ENCODE peak calls at places on chromosomes 4 and X, in five cellular contexts. U is C1 segment of cervical spinal cord, Y is lower leg skin, Z is fibroblast of mammary gland, B is EH. L is an unnamed sample.

GRCh38 chr4:159026329-159026728 is 76.5 kb upstream of the RAPGEF2 start:
- DNase-seq in U (no peak), Y (no peak), Z (no peak), B (no peak), L (no peak)

GRCh38 chrX:13495232-13495631 is 74.2 kb upstream of the EGFL6 start:
- DNase-seq in U (no peak), Y (no peak), Z (peak), B (no peak), L (no peak)

GRCh38 chr4:113636438-113636818 is 125.1 kb downstream of the CAMK2D start:
- DNase-seq in U (no peak), Y (no peak), Z (no peak), B (no peak), L (no peak)

GRCh38 chrX:144566592-144566991 is 680.7 kb upstream of the SPANXN1 start:
- DNase-seq in U (no peak), Y (no peak), Z (no peak), B (no peak), L (no peak)

GRCh38 chrX:54808109-54808604 is 612 bp downstream of the MAGED2 start:
- DNase-seq in U (peak), Y (peak), Z (peak), B (peak), L (peak)

GRCh38 chr4:13918110-13918509 is 290.6 kb upstream of the BOD1L1 start:
- DNase-seq in U (no peak), Y (peak), Z (peak), B (peak), L (no peak)

GRCh38 chr4:22458112-22458511 is 57.8 kb downstream of the ADGRA3 start:
- DNase-seq in U (no peak), Y (no peak), Z (peak), B (no peak), L (no peak)

GRCh38 chrX:136130931-136131843 is 16.1 kb upstream of the FHL1 start:
- DNase-seq in U (no peak), Y (no peak), Z (peak), B (peak), L (no peak)

GRCh38 chr4:107997001-107997788 is 7.5 kb downstream of the HADH start:
- DNase-seq in U (no peak), Y (peak), Z (peak), B (peak), L (no peak)

GRCh38 chr4:74738756-74739155 is 55.6 kb downstream of the BTC start:
- DNase-seq in U (no peak), Y (no peak), Z (peak), B (no peak), L (no peak)

GRCh38 chr4:117134386-117134785 is 49.0 kb upstream of the TRAM1L1 start:
- DNase-seq in U (no peak), Y (no peak), Z (peak), B (peak), L (peak)

GRCh38 chr4:158778065-158778711 is 9.4 kb downstream of the FNIP2 start:
- DNase-seq in U (no peak), Y (no peak), Z (no peak), B (peak), L (no peak)

GRCh38 chrX:111039606-111040005 is 56.4 kb upstream of the PAK3 start:
- DNase-seq in U (no peak), Y (no peak), Z (no peak), B (no peak), L (no peak)

GRCh38 chrX:69085826-69086225 is 79.4 kb downstream of the PJA1 start:
- DNase-seq in U (no peak), Y (no peak), Z (no peak), B (no peak), L (no peak)

GRCh38 chr4:24683116-24683515 is 98.8 kb upstream of the DHX15 start:
- DNase-seq in U (no peak), Y (no peak), Z (peak), B (no peak), L (no peak)

GRCh38 chrX:41634284-41634683 is 54.5 kb upstream of the GPR34 start:
- DNase-seq in U (peak), Y (peak), Z (peak), B (peak), L (no peak)

GRCh38 chr4:165767671-165768070 is 105.4 kb upstream of the TLL1 start:
- DNase-seq in U (no peak), Y (no peak), Z (no peak), B (no peak), L (no peak)

GRCh38 chrX:104137496-104137895 is 19.3 kb downstream of the SLC25A53 start:
- DNase-seq in U (no peak), Y (no peak), Z (peak), B (peak), L (peak)

GRCh38 chr4:107937040-107937439 is 5.7 kb downstream of the CYP2U1 start:
- DNase-seq in U (no peak), Y (no peak), Z (no peak), B (no peak), L (no peak)

GRCh38 chrX:57286507-57287251 is at the start of gene FAAH2:
- DNase-seq in U (no peak), Y (peak), Z (no peak), B (no peak), L (no peak)

GRCh38 chrX:63128509-63128908 is 222.6 kb downstream of the SPIN4 start:
- DNase-seq in U (no peak), Y (no peak), Z (peak), B (peak), L (no peak)

GRCh38 chrX:43702660-43703059 is 46.6 kb downstream of the MAOA start:
- DNase-seq in U (no peak), Y (no peak), Z (no peak), B (no peak), L (no peak)

GRCh38 chr4:137156054-137156453 is 376.2 kb downstream of the PCDH18 start:
- DNase-seq in U (no peak), Y (no peak), Z (peak), B (peak), L (no peak)

GRCh38 chrX:136627381-136627780 is 20.6 kb upstream of the CD40LG start:
- DNase-seq in U (no peak), Y (no peak), Z (no peak), B (no peak), L (no peak)

GRCh38 chrX:136780241-136780640 is 491 bp downstream of the ARHGEF6 start:
- DNase-seq in U (no peak), Y (no peak), Z (no peak), B (no peak), L (no peak)

GRCh38 chr4:86891785-86892638 is at the start of gene C4orf36:
- DNase-seq in U (peak), Y (peak), Z (peak), B (peak), L (no peak)

GRCh38 chrX:2609431-2610238 is 81.5 kb upstream of the CD99 start:
- DNase-seq in U (no peak), Y (peak), Z (peak), B (peak), L (no peak)

GRCh38 chrX:102899940-102900916 is 36.8 kb upstream of the RAB40AL start:
- DNase-seq in U (peak), Y (peak), Z (peak), B (peak), L (peak)

GRCh38 chr4:127782275-127783025 is at the start of gene HSPA4L:
- DNase-seq in U (peak), Y (peak), Z (peak), B (peak), L (no peak)

GRCh38 chr4:88964450-88964849 is 92.5 kb downstream of the FAM13A start:
- DNase-seq in U (no peak), Y (no peak), Z (peak), B (peak), L (no peak)

GRCh38 chr4:12421364-12421763 is 992.7 kb upstream of the HS3ST1 start:
- DNase-seq in U (no peak), Y (no peak), Z (no peak), B (no peak), L (no peak)

GRCh38 chr4:185282968-185283367 is 73.6 kb downstream of the SNX25 start:
- DNase-seq in U (no peak), Y (no peak), Z (peak), B (peak), L (no peak)

GRCh38 chr4:54482529-54482961 is 175.2 kb upstream of the KIT start:
- DNase-seq in U (no peak), Y (no peak), Z (peak), B (peak), L (no peak)

GRCh38 chr4:106546380-106546779 is 177.8 kb upstream of the GIMD1 start:
- DNase-seq in U (no peak), Y (no peak), Z (no peak), B (no peak), L (no peak)